ENCODE peak calls at places on chromosomes 6 and 20, in four cellular contexts. O, G, J and S are unnamed samples.

GRCh38 chr6:100460650-100461204 is 4.0 kb downstream of the SIM1 start:
- DNase-seq in O (no peak), J (no peak), G (no peak), S (no peak)

GRCh38 chr6:161225677-161226004 is 48.2 kb downstream of the AGPAT4 start:
- DNase-seq in J (no peak), G (no peak), O (no peak), S (no peak)

GRCh38 chr20:38825901-38826625 is 20.6 kb downstream of the PPP1R16B start:
- DNase-seq in G (no peak), J (no peak), O (peak; percentile 73), S (no peak)

GRCh38 chr6:108526739-108527174 is 34.0 kb upstream of the FOXO3 start:
- DNase-seq in J (no peak), G (no peak), O (peak; percentile 6), S (no peak)

GRCh38 chr20:10201321-10201870 is 17.2 kb upstream of the SNAP25 start:
- DNase-seq in G (no peak), J (no peak), O (no peak), S (no peak)

GRCh38 chr6:130890531-130890950 is 63.3 kb downstream of the SMLR1 start:
- DNase-seq in G (no peak), O (no peak), J (no peak), S (no peak)

GRCh38 chr20:41572010-41572572 is 46.1 kb downstream of the CHD6 start:
- DNase-seq in J (no peak), G (no peak), O (no peak), S (no peak)

GRCh38 chr6:146357578-146358340 is 185.9 kb upstream of the RAB32 start:
- DNase-seq in J (no peak), O (peak; percentile 77), G (no peak), S (no peak)

GRCh38 chr6:34472425-34472824 is 6.5 kb downstream of the PACSIN1 start:
- DNase-seq in J (no peak), G (no peak), O (no peak), S (no peak)

GRCh38 chr6:47241742-47242482 is 67.8 kb downstream of the TNFRSF21 start:
- DNase-seq in G (no peak), O (no peak), J (no peak), S (no peak)

GRCh38 chr20:31496761-31497295 is 17.4 kb upstream of the HM13 start:
- DNase-seq in O (no peak), J (peak; percentile 71), G (no peak), S (no peak)

GRCh38 chr6:11783524-11784064 is 5.0 kb upstream of the ADTRP start:
- DNase-seq in G (no peak), O (no peak), J (no peak), S (no peak)

GRCh38 chr6:19905584-19905983 is 68.4 kb downstream of the ID4 start:
- DNase-seq in J (no peak), O (no peak), G (no peak), S (no peak)

GRCh38 chr6:139027620-139028182 is 844 bp upstream of the ABRACL start:
- DNase-seq in G (no peak), O (peak; percentile 40), J (no peak), S (peak; percentile 15)

GRCh38 chr6:140105857-140106256 is 731.4 kb upstream of the CITED2 start:
- DNase-seq in O (peak; percentile 5), J (no peak), G (no peak), S (no peak)

GRCh38 chr20:14612389-14612788 is 275.0 kb upstream of the FLRT3 start:
- DNase-seq in J (no peak), O (no peak), G (no peak), S (no peak)

GRCh38 chr20:47489448-47489872 is 12.2 kb upstream of the NCOA3 start:
- DNase-seq in G (no peak), J (no peak), O (no peak), S (peak; percentile 16)

GRCh38 chr6:114342826-114343781 is at the start of gene HS3ST5:
- DNase-seq in G (no peak), O (peak; percentile 5), J (peak; percentile 25), S (no peak)

GRCh38 chr6:140073456-140073855 is 699.0 kb upstream of the CITED2 start:
- DNase-seq in G (no peak), J (no peak), O (no peak), S (no peak)

GRCh38 chr6:31657406-31658157 is 1.9 kb downstream of the APOM start:
- DNase-seq in J (no peak), G (no peak), O (no peak), S (no peak)

GRCh38 chr6:138347840-138348239 is 29.9 kb upstream of the SMIM28 start:
- DNase-seq in O (no peak), J (no peak), G (no peak), S (no peak)

GRCh38 chr6:3956054-3956453 is 106.9 kb downstream of the FAM50B start:
- DNase-seq in O (no peak), J (no peak), G (no peak), S (no peak)

GRCh38 chr6:6811151-6812002 is 222.9 kb downstream of the LY86 start:
- DNase-seq in J (no peak), O (peak; percentile 35), G (no peak), S (no peak)

GRCh38 chr6:169933251-169933821 is 181.9 kb downstream of the ERMARD start:
- DNase-seq in G (no peak), J (no peak), O (no peak), S (no peak)

GRCh38 chr20:48880331-48880730 is 41.2 kb upstream of the ARFGEF2 start:
- DNase-seq in J (no peak), G (no peak), O (no peak), S (no peak)

GRCh38 chr6:63764318-63764916 is 128.8 kb downstream of the PHF3 start:
- DNase-seq in G (no peak), O (no peak), J (no peak), S (no peak)

GRCh38 chr6:156775717-156776116 is 1.5 kb upstream of the ARID1B start:
- DNase-seq in O (no peak), G (no peak), J (no peak), S (no peak)